ENCODE peak calls at places on chromosomes 13 and 19, in nine cellular contexts. J is ELF-1, A is mucosa of descending colon, L is T-helper 1 cell, H is NCI-H460, Y is sciatic nerve, Q is nephron progenitor cell, P is SK-MEL-5, T is mesendoderm. R is an unnamed sample.
A peak's percentile ranks its signal among the peaks of the same experiment; 100 is the strongest.

GRCh38 chr19:11092181-11092538 is 2.9 kb downstream of the LDLR start:
- DNase-seq in J (peak; percentile 28), A (no peak), L (peak; percentile 55), H (peak; percentile 22), Y (no peak), Q (no peak), P (peak; percentile 41), T (no peak), R (no peak)

GRCh38 chr13:90201198-90201597 is 1146.3 kb upstream of the MIR17HG start:
- DNase-seq in J (peak; percentile 4), A (no peak), L (no peak), H (no peak), Y (no peak), Q (peak; percentile 5), P (no peak), T (no peak), R (no peak)

GRCh38 chr19:403221-404036 is 5.5 kb downstream of the C2CD4C start:
- DNase-seq in J (no peak), A (peak; percentile 29), L (no peak), H (no peak), Y (peak; percentile 51), Q (no peak), P (no peak), T (no peak), R (no peak)

GRCh38 chr19:4802711-4803110 is 11.2 kb downstream of the FEM1A start:
- DNase-seq in J (no peak), A (no peak), L (no peak), H (no peak), Y (no peak), Q (no peak), P (no peak), T (no peak), R (no peak)

GRCh38 chr13:47508518-47509228 is 492.4 kb downstream of the SUCLA2 start:
- DNase-seq in J (no peak), A (no peak), L (no peak), H (no peak), Y (no peak), Q (no peak), P (no peak), T (no peak), R (no peak)

GRCh38 chr19:46726551-46726950 is 9.6 kb upstream of the PRKD2 start:
- DNase-seq in J (no peak), A (no peak), L (no peak), H (no peak), Y (peak; percentile 55), Q (no peak), P (no peak), T (no peak), R (no peak)

GRCh38 chr19:18373892-18374629 is 11.9 kb upstream of the GDF15 start:
- DNase-seq in J (peak; percentile 97), A (peak; percentile 95), L (no peak), H (peak; percentile 74), Y (peak; percentile 95), Q (peak; percentile 75), P (peak; percentile 97), T (peak; percentile 99), R (peak; percentile 76)

GRCh38 chr13:40283666-40284065 is 382.8 kb downstream of the FOXO1 start:
- DNase-seq in J (peak; percentile 51), A (no peak), L (no peak), H (no peak), Y (no peak), Q (no peak), P (no peak), T (no peak), R (no peak)

GRCh38 chr19:13398780-13399726 is 107.2 kb downstream of the CACNA1A start:
- DNase-seq in J (no peak), A (no peak), L (no peak), H (no peak), Y (no peak), Q (no peak), P (peak; percentile 69), T (no peak), R (no peak)

GRCh38 chr19:43789029-43789428 is 8.3 kb upstream of the KCNN4 start:
- DNase-seq in J (peak; percentile 54), A (no peak), L (no peak), H (no peak), Y (no peak), Q (peak; percentile 60), P (no peak), T (peak; percentile 69), R (no peak)

GRCh38 chr13:50635504-50635903 is 208.0 kb downstream of the DLEU7 start:
- DNase-seq in J (no peak), A (no peak), L (no peak), H (no peak), Y (no peak), Q (no peak), P (no peak), T (peak; percentile 5), R (peak; percentile 29)

GRCh38 chr13:46297338-46297737 is 85.6 kb downstream of the LRRC63 start:
- DNase-seq in J (no peak), A (no peak), L (no peak), H (peak; percentile 87), Y (no peak), Q (no peak), P (no peak), T (no peak), R (no peak)

GRCh38 chr13:110305949-110306339 is 1.0 kb downstream of the COL4A1 start:
- DNase-seq in J (no peak), A (no peak), L (no peak), H (no peak), Y (no peak), Q (no peak), P (no peak), T (no peak), R (no peak)

GRCh38 chr19:2198317-2198716 is 34.6 kb downstream of the DOT1L start:
- DNase-seq in J (no peak), A (no peak), L (no peak), H (no peak), Y (no peak), Q (no peak), P (no peak), T (no peak), R (no peak)

GRCh38 chr13:79674765-79675515 is 194.0 kb downstream of the NDFIP2 start:
- DNase-seq in J (no peak), A (no peak), L (no peak), H (no peak), Y (no peak), Q (no peak), P (no peak), T (no peak), R (no peak)

GRCh38 chr13:51721485-51721884 is 82.5 kb downstream of the DHRS12 start:
- DNase-seq in J (no peak), A (no peak), L (no peak), H (no peak), Y (no peak), Q (no peak), P (no peak), T (no peak), R (no peak)

GRCh38 chr13:35881360-35881759 is 249.8 kb downstream of the DCLK1 start:
- DNase-seq in J (no peak), A (no peak), L (no peak), H (no peak), Y (no peak), Q (no peak), P (no peak), T (no peak), R (no peak)

GRCh38 chr19:4579389-4579788 is 19.9 kb upstream of the SEMA6B start:
- DNase-seq in J (no peak), A (no peak), L (no peak), H (no peak), Y (no peak), Q (no peak), P (no peak), T (no peak), R (no peak)

GRCh38 chr13:113589961-113590339 is 5.4 kb downstream of the TFDP1 start:
- DNase-seq in J (no peak), A (no peak), L (no peak), H (no peak), Y (no peak), Q (no peak), P (no peak), T (no peak), R (peak; percentile 34)

GRCh38 chr19:43560687-43561086 is 14.6 kb downstream of the XRCC1 start:
- DNase-seq in J (peak; percentile 19), A (no peak), L (no peak), H (peak; percentile 14), Y (no peak), Q (no peak), P (peak; percentile 11), T (peak; percentile 40), R (no peak)

GRCh38 chr19:4547303-4548237 is 7.7 kb upstream of the LRG1 start:
- DNase-seq in J (no peak), A (no peak), L (no peak), H (peak; percentile 15), Y (no peak), Q (no peak), P (peak; percentile 28), T (peak; percentile 45), R (no peak)

GRCh38 chr13:38686635-38687245 is at the start of gene FREM2:
- DNase-seq in J (peak; percentile 95), A (no peak), L (no peak), H (peak; percentile 19), Y (peak; percentile 59), Q (peak; percentile 81), P (peak; percentile 88), T (peak; percentile 98), R (no peak)

GRCh38 chr13:106736941-106737340 is 169.0 kb upstream of the ARGLU1 start:
- DNase-seq in J (peak; percentile 31), A (no peak), L (no peak), H (no peak), Y (no peak), Q (no peak), P (no peak), T (peak; percentile 63), R (no peak)

GRCh38 chr19:36097036-36097435 is 13.9 kb upstream of the OVOL3 start:
- DNase-seq in J (no peak), A (no peak), L (no peak), H (no peak), Y (no peak), Q (no peak), P (no peak), T (no peak), R (no peak)

GRCh38 chr13:97911311-97912138 is 42.0 kb upstream of the IPO5 start:
- DNase-seq in J (peak; percentile 67), A (no peak), L (no peak), H (peak; percentile 2), Y (no peak), Q (no peak), P (peak; percentile 50), T (peak; percentile 73), R (no peak)

GRCh38 chr19:3651684-3652083 is 25.1 kb upstream of the CACTIN start:
- DNase-seq in J (no peak), A (no peak), L (no peak), H (no peak), Y (no peak), Q (no peak), P (no peak), T (no peak), R (no peak)

GRCh38 chr19:47406711-47407416 is 12.5 kb downstream of the MEIS3 start:
- DNase-seq in J (peak; percentile 86), A (no peak), L (no peak), H (no peak), Y (no peak), Q (peak; percentile 87), P (no peak), T (peak; percentile 75), R (no peak)

GRCh38 chr19:40921005-40921897 is 39.2 kb upstream of the CYP2A7 start:
- DNase-seq in J (peak; percentile 71), A (peak; percentile 74), L (no peak), H (peak; percentile 42), Y (no peak), Q (no peak), P (no peak), T (peak; percentile 77), R (no peak)

GRCh38 chr13:35478384-35479222 is 2.1 kb upstream of the MAB21L1 start:
- DNase-seq in J (peak; percentile 55), A (no peak), L (no peak), H (no peak), Y (no peak), Q (peak; percentile 51), P (no peak), T (peak; percentile 43), R (no peak)

GRCh38 chr13:75076476-75076875 is 405.5 kb downstream of the TBC1D4 start:
- DNase-seq in J (no peak), A (no peak), L (no peak), H (no peak), Y (no peak), Q (no peak), P (no peak), T (peak; percentile 4), R (no peak)

GRCh38 chr19:38618590-38619360 is at the start of gene EIF3K:
- DNase-seq in J (peak; percentile 100), A (peak; percentile 99), L (peak; percentile 95), H (peak; percentile 96), Y (peak; percentile 99), Q (peak; percentile 100), P (peak; percentile 98), T (peak; percentile 99), R (peak; percentile 98)

R was measured in Peyer's patch.